ENCODE peak calls at places on chromosomes 7 and 10, in eight cellular contexts. One of them, this sample, is unnamed.

GRCh38 chr7:80287400-80288174 is 153.0 kb downstream of the GNAI1 start:
- DNase-seq in head of caudate nucleus: no peak
- DNase-seq in nucleus accumbens: no peak
- DNase-seq in NCI-H1436: no peak
- DNase-seq in stimulated activated CD4-positive, alpha-beta T cell treated with anti-CD3 and anti-CD28 coated beads, Interleukin-4, amount 100 ng/mL, for 48 hours: no peak
- DNase-seq in AG08396: no peak
- DNase-seq in NCI-H1105: no peak
- DNase-seq in prostate gland: no peak
- DNase-seq in this sample: no peak

GRCh38 chr7:100378114-100378760 is 5.0 kb downstream of the PILRA start:
- DNase-seq in head of caudate nucleus: no peak
- DNase-seq in nucleus accumbens: no peak
- DNase-seq in NCI-H1436: no peak
- DNase-seq in stimulated activated CD4-positive, alpha-beta T cell treated with anti-CD3 and anti-CD28 coated beads, Interleukin-4, amount 100 ng/mL, for 48 hours: no peak
- DNase-seq in AG08396: no peak
- DNase-seq in NCI-H1105: no peak
- DNase-seq in prostate gland: no peak
- DNase-seq in this sample: no peak

GRCh38 chr7:92834661-92835139 is 1.7 kb downstream of the CDK6 start:
- DNase-seq in head of caudate nucleus: no peak
- DNase-seq in nucleus accumbens: no peak
- DNase-seq in NCI-H1436: no peak
- DNase-seq in stimulated activated CD4-positive, alpha-beta T cell treated with anti-CD3 and anti-CD28 coated beads, Interleukin-4, amount 100 ng/mL, for 48 hours: no peak
- DNase-seq in AG08396: peak; percentile 29
- DNase-seq in NCI-H1105: no peak
- DNase-seq in prostate gland: peak; percentile 10
- DNase-seq in this sample: no peak

GRCh38 chr7:83655951-83656556 is 7.1 kb upstream of the SEMA3E start:
- DNase-seq in head of caudate nucleus: peak; percentile 20
- DNase-seq in nucleus accumbens: no peak
- DNase-seq in NCI-H1436: peak; percentile 45
- DNase-seq in stimulated activated CD4-positive, alpha-beta T cell treated with anti-CD3 and anti-CD28 coated beads, Interleukin-4, amount 100 ng/mL, for 48 hours: no peak
- DNase-seq in AG08396: peak; percentile 36
- DNase-seq in NCI-H1105: peak; percentile 52
- DNase-seq in prostate gland: peak; percentile 24
- DNase-seq in this sample: no peak

GRCh38 chr7:105989686-105990085 is 26.6 kb downstream of the CDHR3 start:
- DNase-seq in head of caudate nucleus: peak; percentile 21
- DNase-seq in nucleus accumbens: no peak
- DNase-seq in NCI-H1436: no peak
- DNase-seq in stimulated activated CD4-positive, alpha-beta T cell treated with anti-CD3 and anti-CD28 coated beads, Interleukin-4, amount 100 ng/mL, for 48 hours: no peak
- DNase-seq in AG08396: no peak
- DNase-seq in NCI-H1105: no peak
- DNase-seq in prostate gland: no peak
- DNase-seq in this sample: no peak

GRCh38 chr7:911791-912480 is 35.6 kb downstream of the GET4 start:
- DNase-seq in head of caudate nucleus: peak; percentile 86
- DNase-seq in nucleus accumbens: peak; percentile 36
- DNase-seq in NCI-H1436: no peak
- DNase-seq in stimulated activated CD4-positive, alpha-beta T cell treated with anti-CD3 and anti-CD28 coated beads, Interleukin-4, amount 100 ng/mL, for 48 hours: no peak
- DNase-seq in AG08396: no peak
- DNase-seq in NCI-H1105: no peak
- DNase-seq in prostate gland: no peak
- DNase-seq in this sample: no peak

GRCh38 chr7:20249924-20250323 is 32.7 kb upstream of the MACC1 start:
- DNase-seq in head of caudate nucleus: no peak
- DNase-seq in nucleus accumbens: no peak
- DNase-seq in NCI-H1436: no peak
- DNase-seq in stimulated activated CD4-positive, alpha-beta T cell treated with anti-CD3 and anti-CD28 coated beads, Interleukin-4, amount 100 ng/mL, for 48 hours: no peak
- DNase-seq in AG08396: no peak
- DNase-seq in NCI-H1105: no peak
- DNase-seq in prostate gland: no peak
- DNase-seq in this sample: no peak

GRCh38 chr10:94192974-94193373 is 169.8 kb downstream of the NOC3L start:
- DNase-seq in head of caudate nucleus: no peak
- DNase-seq in nucleus accumbens: no peak
- DNase-seq in NCI-H1436: no peak
- DNase-seq in stimulated activated CD4-positive, alpha-beta T cell treated with anti-CD3 and anti-CD28 coated beads, Interleukin-4, amount 100 ng/mL, for 48 hours: no peak
- DNase-seq in AG08396: no peak
- DNase-seq in NCI-H1105: no peak
- DNase-seq in prostate gland: no peak
- DNase-seq in this sample: no peak

GRCh38 chr7:129298268-129298893 is 73.6 kb downstream of the AHCYL2 start:
- DNase-seq in head of caudate nucleus: peak; percentile 33
- DNase-seq in nucleus accumbens: no peak
- DNase-seq in NCI-H1436: peak; percentile 37
- DNase-seq in stimulated activated CD4-positive, alpha-beta T cell treated with anti-CD3 and anti-CD28 coated beads, Interleukin-4, amount 100 ng/mL, for 48 hours: peak; percentile 15
- DNase-seq in AG08396: peak; percentile 30
- DNase-seq in NCI-H1105: peak; percentile 34
- DNase-seq in prostate gland: peak; percentile 33
- DNase-seq in this sample: peak; percentile 26

GRCh38 chr7:17044396-17044795 is 162.6 kb upstream of the AGR3 start:
- DNase-seq in head of caudate nucleus: no peak
- DNase-seq in nucleus accumbens: no peak
- DNase-seq in NCI-H1436: no peak
- DNase-seq in stimulated activated CD4-positive, alpha-beta T cell treated with anti-CD3 and anti-CD28 coated beads, Interleukin-4, amount 100 ng/mL, for 48 hours: no peak
- DNase-seq in AG08396: no peak
- DNase-seq in NCI-H1105: no peak
- DNase-seq in prostate gland: no peak
- DNase-seq in this sample: no peak

GRCh38 chr10:112375721-112376577 is 2.0 kb downstream of the ACSL5 start:
- DNase-seq in head of caudate nucleus: no peak
- DNase-seq in nucleus accumbens: no peak
- DNase-seq in NCI-H1436: no peak
- DNase-seq in stimulated activated CD4-positive, alpha-beta T cell treated with anti-CD3 and anti-CD28 coated beads, Interleukin-4, amount 100 ng/mL, for 48 hours: peak; percentile 16
- DNase-seq in AG08396: peak; percentile 47
- DNase-seq in NCI-H1105: no peak
- DNase-seq in prostate gland: peak; percentile 22
- DNase-seq in this sample: no peak

GRCh38 chr7:112410087-112410486 is 40.2 kb upstream of the IFRD1 start:
- DNase-seq in head of caudate nucleus: no peak
- DNase-seq in nucleus accumbens: no peak
- DNase-seq in NCI-H1436: no peak
- DNase-seq in stimulated activated CD4-positive, alpha-beta T cell treated with anti-CD3 and anti-CD28 coated beads, Interleukin-4, amount 100 ng/mL, for 48 hours: no peak
- DNase-seq in AG08396: no peak
- DNase-seq in NCI-H1105: no peak
- DNase-seq in prostate gland: no peak
- DNase-seq in this sample: no peak

GRCh38 chr7:103915958-103916357 is 73.5 kb downstream of the RELN start:
- DNase-seq in head of caudate nucleus: no peak
- DNase-seq in nucleus accumbens: no peak
- DNase-seq in NCI-H1436: no peak
- DNase-seq in stimulated activated CD4-positive, alpha-beta T cell treated with anti-CD3 and anti-CD28 coated beads, Interleukin-4, amount 100 ng/mL, for 48 hours: no peak
- DNase-seq in AG08396: peak; percentile 16
- DNase-seq in NCI-H1105: no peak
- DNase-seq in prostate gland: no peak
- DNase-seq in this sample: no peak

GRCh38 chr7:128236924-128237586 is 4.0 kb upstream of the LEP start:
- DNase-seq in head of caudate nucleus: no peak
- DNase-seq in nucleus accumbens: no peak
- DNase-seq in NCI-H1436: no peak
- DNase-seq in stimulated activated CD4-positive, alpha-beta T cell treated with anti-CD3 and anti-CD28 coated beads, Interleukin-4, amount 100 ng/mL, for 48 hours: no peak
- DNase-seq in AG08396: peak; percentile 89
- DNase-seq in NCI-H1105: no peak
- DNase-seq in prostate gland: no peak
- DNase-seq in this sample: no peak

GRCh38 chr10:29980084-29980483 is 79.3 kb downstream of the JCAD start:
- DNase-seq in head of caudate nucleus: no peak
- DNase-seq in nucleus accumbens: no peak
- DNase-seq in NCI-H1436: no peak
- DNase-seq in stimulated activated CD4-positive, alpha-beta T cell treated with anti-CD3 and anti-CD28 coated beads, Interleukin-4, amount 100 ng/mL, for 48 hours: no peak
- DNase-seq in AG08396: no peak
- DNase-seq in NCI-H1105: no peak
- DNase-seq in prostate gland: no peak
- DNase-seq in this sample: no peak

GRCh38 chr10:62794306-62794705 is 10.2 kb upstream of the ADO start:
- DNase-seq in head of caudate nucleus: no peak
- DNase-seq in nucleus accumbens: no peak
- DNase-seq in NCI-H1436: no peak
- DNase-seq in stimulated activated CD4-positive, alpha-beta T cell treated with anti-CD3 and anti-CD28 coated beads, Interleukin-4, amount 100 ng/mL, for 48 hours: no peak
- DNase-seq in AG08396: no peak
- DNase-seq in NCI-H1105: no peak
- DNase-seq in prostate gland: no peak
- DNase-seq in this sample: no peak

GRCh38 chr10:42940487-42941157 is 136.2 kb upstream of the RET start:
- DNase-seq in head of caudate nucleus: no peak
- DNase-seq in nucleus accumbens: no peak
- DNase-seq in NCI-H1436: no peak
- DNase-seq in stimulated activated CD4-positive, alpha-beta T cell treated with anti-CD3 and anti-CD28 coated beads, Interleukin-4, amount 100 ng/mL, for 48 hours: no peak
- DNase-seq in AG08396: no peak
- DNase-seq in NCI-H1105: no peak
- DNase-seq in prostate gland: no peak
- DNase-seq in this sample: no peak

GRCh38 chr10:49104323-49104722 is 11.0 kb downstream of the VSTM4 start:
- DNase-seq in head of caudate nucleus: no peak
- DNase-seq in nucleus accumbens: no peak
- DNase-seq in NCI-H1436: no peak
- DNase-seq in stimulated activated CD4-positive, alpha-beta T cell treated with anti-CD3 and anti-CD28 coated beads, Interleukin-4, amount 100 ng/mL, for 48 hours: no peak
- DNase-seq in AG08396: no peak
- DNase-seq in NCI-H1105: no peak
- DNase-seq in prostate gland: no peak
- DNase-seq in this sample: no peak

GRCh38 chr10:75431180-75432111 is at the start of gene LRMDA:
- DNase-seq in head of caudate nucleus: no peak
- DNase-seq in nucleus accumbens: no peak
- DNase-seq in NCI-H1436: no peak
- DNase-seq in stimulated activated CD4-positive, alpha-beta T cell treated with anti-CD3 and anti-CD28 coated beads, Interleukin-4, amount 100 ng/mL, for 48 hours: no peak
- DNase-seq in AG08396: peak; percentile 52
- DNase-seq in NCI-H1105: no peak
- DNase-seq in prostate gland: peak; percentile 12
- DNase-seq in this sample: no peak

GRCh38 chr10:47025540-47026300 is 114.5 kb downstream of the PTPN20 start:
- DNase-seq in head of caudate nucleus: peak; percentile 1
- DNase-seq in nucleus accumbens: no peak
- DNase-seq in NCI-H1436: no peak
- DNase-seq in stimulated activated CD4-positive, alpha-beta T cell treated with anti-CD3 and anti-CD28 coated beads, Interleukin-4, amount 100 ng/mL, for 48 hours: no peak
- DNase-seq in AG08396: peak; percentile 59
- DNase-seq in NCI-H1105: no peak
- DNase-seq in prostate gland: no peak
- DNase-seq in this sample: no peak